ENCODE peak calls at places on chromosomes 12 and 14, in ten cellular contexts. One of them, this sample, is unnamed.

GRCh38 chr14:58922211-58922940 is 266.1 kb upstream of the DAAM1 start:
- DNase-seq in adrenal gland: no peak
- DNase-seq in breast epithelium: no peak
- DNase-seq in kidney epithelial cell: no peak
- DNase-seq in lower lobe of right lung: no peak
- DNase-seq in upper lobe of right lung: no peak
- DNase-seq in skeletal muscle cell: no peak
- DNase-seq in suprapubic skin: no peak
- DNase-seq in ovary: no peak
- DNase-seq in neural progenitor cell: no peak
- DNase-seq in this sample: no peak

GRCh38 chr12:107525063-107525718 is 160.4 kb upstream of the PWP1 start:
- DNase-seq in lower lobe of right lung: no peak
- DNase-seq in adrenal gland: no peak
- DNase-seq in suprapubic skin: no peak
- DNase-seq in kidney epithelial cell: no peak
- DNase-seq in neural progenitor cell: no peak
- DNase-seq in ovary: no peak
- DNase-seq in breast epithelium: no peak
- DNase-seq in skeletal muscle cell: no peak
- DNase-seq in upper lobe of right lung: no peak
- DNase-seq in this sample: no peak

GRCh38 chr14:104387000-104387384 is 192.6 kb upstream of the C14orf180 start:
- DNase-seq in neural progenitor cell: no peak
- DNase-seq in adrenal gland: no peak
- DNase-seq in suprapubic skin: peak
- DNase-seq in kidney epithelial cell: no peak
- DNase-seq in skeletal muscle cell: no peak
- DNase-seq in ovary: peak
- DNase-seq in upper lobe of right lung: peak
- DNase-seq in lower lobe of right lung: no peak
- DNase-seq in breast epithelium: no peak
- DNase-seq in this sample: no peak

GRCh38 chr12:109995703-109996482 is at the start of gene GIT2:
- DNase-seq in breast epithelium: peak
- DNase-seq in ovary: peak
- DNase-seq in lower lobe of right lung: peak
- DNase-seq in adrenal gland: peak
- DNase-seq in upper lobe of right lung: peak
- DNase-seq in neural progenitor cell: peak
- DNase-seq in suprapubic skin: peak
- DNase-seq in kidney epithelial cell: peak
- DNase-seq in skeletal muscle cell: peak
- DNase-seq in this sample: peak

GRCh38 chr14:93049867-93050331 is 65.8 kb downstream of the ITPK1 start:
- DNase-seq in adrenal gland: no peak
- DNase-seq in neural progenitor cell: peak
- DNase-seq in lower lobe of right lung: no peak
- DNase-seq in upper lobe of right lung: no peak
- DNase-seq in breast epithelium: no peak
- DNase-seq in kidney epithelial cell: no peak
- DNase-seq in skeletal muscle cell: no peak
- DNase-seq in ovary: peak
- DNase-seq in suprapubic skin: no peak
- DNase-seq in this sample: no peak

GRCh38 chr14:21060590-21061346 is 3.1 kb downstream of the RNASE8 start:
- DNase-seq in skeletal muscle cell: no peak
- DNase-seq in adrenal gland: no peak
- DNase-seq in neural progenitor cell: no peak
- DNase-seq in lower lobe of right lung: no peak
- DNase-seq in breast epithelium: no peak
- DNase-seq in ovary: no peak
- DNase-seq in kidney epithelial cell: no peak
- DNase-seq in suprapubic skin: no peak
- DNase-seq in upper lobe of right lung: no peak
- DNase-seq in this sample: no peak

GRCh38 chr14:34665785-34666425 is 36.0 kb upstream of the SNX6 start:
- DNase-seq in ovary: no peak
- DNase-seq in adrenal gland: peak
- DNase-seq in upper lobe of right lung: no peak
- DNase-seq in neural progenitor cell: no peak
- DNase-seq in suprapubic skin: no peak
- DNase-seq in lower lobe of right lung: no peak
- DNase-seq in skeletal muscle cell: peak
- DNase-seq in breast epithelium: no peak
- DNase-seq in kidney epithelial cell: no peak
- DNase-seq in this sample: no peak

GRCh38 chr12:45234134-45234865 is 18.4 kb downstream of the ANO6 start:
- DNase-seq in adrenal gland: peak
- DNase-seq in kidney epithelial cell: peak
- DNase-seq in neural progenitor cell: peak
- DNase-seq in skeletal muscle cell: peak
- DNase-seq in upper lobe of right lung: no peak
- DNase-seq in lower lobe of right lung: no peak
- DNase-seq in breast epithelium: peak
- DNase-seq in suprapubic skin: no peak
- DNase-seq in ovary: peak
- DNase-seq in this sample: no peak

GRCh38 chr12:93536766-93537515 is 35.5 kb upstream of the SOCS2 start:
- DNase-seq in kidney epithelial cell: no peak
- DNase-seq in upper lobe of right lung: no peak
- DNase-seq in lower lobe of right lung: no peak
- DNase-seq in skeletal muscle cell: no peak
- DNase-seq in suprapubic skin: no peak
- DNase-seq in breast epithelium: no peak
- DNase-seq in neural progenitor cell: no peak
- DNase-seq in adrenal gland: no peak
- DNase-seq in ovary: no peak
- DNase-seq in this sample: no peak
- H3K4me3 ChIP-seq in kidney epithelial cell: no peak
- H3K4me3 ChIP-seq in upper lobe of right lung: no peak
- H3K4me3 ChIP-seq in lower lobe of right lung: no peak
- H3K4me3 ChIP-seq in skeletal muscle cell: no peak
- H3K4me3 ChIP-seq in suprapubic skin: no peak
- H3K4me3 ChIP-seq in breast epithelium: no peak
- H3K4me3 ChIP-seq in neural progenitor cell: no peak
- H3K4me3 ChIP-seq in adrenal gland: no peak
- H3K4me3 ChIP-seq in ovary: no peak
- H3K4me3 ChIP-seq in this sample: no peak

DNA sequence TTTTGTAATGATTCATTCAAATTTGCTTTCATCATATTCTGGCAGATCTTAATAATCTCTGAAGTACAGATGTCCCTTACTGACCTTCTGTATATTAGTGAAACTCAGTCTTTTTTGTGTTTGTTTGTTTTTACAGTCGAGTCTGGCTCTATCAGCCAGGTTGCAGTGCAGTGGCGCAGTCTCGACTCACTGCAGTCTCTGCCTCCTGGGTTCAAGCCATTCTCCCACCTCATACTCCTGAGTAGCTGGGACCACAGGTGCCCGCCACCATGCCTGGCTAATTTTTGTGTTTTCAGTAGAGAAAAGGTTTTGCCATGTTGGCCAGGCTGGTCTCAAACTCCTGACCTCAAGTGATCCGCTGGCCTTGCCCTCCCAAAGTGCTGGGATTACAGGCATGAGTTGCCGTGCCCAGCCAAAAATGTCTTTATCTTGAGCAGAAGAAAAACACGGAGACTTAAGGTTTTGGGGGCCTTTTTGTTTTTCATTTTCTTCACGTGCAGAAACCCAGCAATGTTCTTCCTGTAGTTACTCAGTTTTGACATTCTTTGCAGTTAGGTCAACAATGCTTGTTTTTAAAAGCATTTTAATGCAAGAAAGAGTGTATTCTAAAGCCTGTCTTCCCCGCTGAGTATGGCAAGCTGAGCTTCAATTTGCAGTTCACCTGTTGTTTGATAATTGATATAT is 79.5 kb downstream of the FAR2 start:
- DNase-seq in upper lobe of right lung: no peak
- DNase-seq in skeletal muscle cell: no peak
- DNase-seq in neural progenitor cell: no peak
- DNase-seq in kidney epithelial cell: no peak
- DNase-seq in lower lobe of right lung: no peak
- DNase-seq in breast epithelium: no peak
- DNase-seq in suprapubic skin: no peak
- DNase-seq in adrenal gland: no peak
- DNase-seq in ovary: no peak
- DNase-seq in this sample: no peak
- H3K4me3 ChIP-seq in upper lobe of right lung: no peak
- H3K4me3 ChIP-seq in skeletal muscle cell: no peak
- H3K4me3 ChIP-seq in neural progenitor cell: no peak
- H3K4me3 ChIP-seq in kidney epithelial cell: no peak
- H3K4me3 ChIP-seq in lower lobe of right lung: no peak
- H3K4me3 ChIP-seq in breast epithelium: no peak
- H3K4me3 ChIP-seq in suprapubic skin: no peak
- H3K4me3 ChIP-seq in adrenal gland: no peak
- H3K4me3 ChIP-seq in ovary: no peak
- H3K4me3 ChIP-seq in this sample: no peak

GRCh38 chr12:62469704-62470103 is 3.1 kb downstream of the MON2 start:
- DNase-seq in adrenal gland: no peak
- DNase-seq in ovary: no peak
- DNase-seq in neural progenitor cell: no peak
- DNase-seq in breast epithelium: no peak
- DNase-seq in upper lobe of right lung: no peak
- DNase-seq in suprapubic skin: no peak
- DNase-seq in lower lobe of right lung: no peak
- DNase-seq in skeletal muscle cell: no peak
- DNase-seq in kidney epithelial cell: no peak
- DNase-seq in this sample: no peak

GRCh38 chr12:62468394-62468793 is 1.8 kb downstream of the MON2 start:
- DNase-seq in neural progenitor cell: no peak
- DNase-seq in adrenal gland: no peak
- DNase-seq in ovary: no peak
- DNase-seq in upper lobe of right lung: no peak
- DNase-seq in breast epithelium: no peak
- DNase-seq in lower lobe of right lung: no peak
- DNase-seq in suprapubic skin: no peak
- DNase-seq in kidney epithelial cell: no peak
- DNase-seq in skeletal muscle cell: no peak
- DNase-seq in this sample: no peak

GRCh38 chr12:62466596-62467411 is at the start of gene MON2:
- DNase-seq in breast epithelium: peak
- DNase-seq in skeletal muscle cell: peak
- DNase-seq in upper lobe of right lung: peak
- DNase-seq in lower lobe of right lung: peak
- DNase-seq in suprapubic skin: peak
- DNase-seq in adrenal gland: peak
- DNase-seq in kidney epithelial cell: peak
- DNase-seq in neural progenitor cell: peak
- DNase-seq in ovary: peak
- DNase-seq in this sample: peak

GRCh38 chr12:62471734-62472133 is 5.1 kb downstream of the MON2 start:
- DNase-seq in skeletal muscle cell: no peak
- DNase-seq in suprapubic skin: no peak
- DNase-seq in adrenal gland: no peak
- DNase-seq in breast epithelium: no peak
- DNase-seq in kidney epithelial cell: no peak
- DNase-seq in neural progenitor cell: no peak
- DNase-seq in ovary: no peak
- DNase-seq in upper lobe of right lung: no peak
- DNase-seq in lower lobe of right lung: no peak
- DNase-seq in this sample: no peak

DNA sequence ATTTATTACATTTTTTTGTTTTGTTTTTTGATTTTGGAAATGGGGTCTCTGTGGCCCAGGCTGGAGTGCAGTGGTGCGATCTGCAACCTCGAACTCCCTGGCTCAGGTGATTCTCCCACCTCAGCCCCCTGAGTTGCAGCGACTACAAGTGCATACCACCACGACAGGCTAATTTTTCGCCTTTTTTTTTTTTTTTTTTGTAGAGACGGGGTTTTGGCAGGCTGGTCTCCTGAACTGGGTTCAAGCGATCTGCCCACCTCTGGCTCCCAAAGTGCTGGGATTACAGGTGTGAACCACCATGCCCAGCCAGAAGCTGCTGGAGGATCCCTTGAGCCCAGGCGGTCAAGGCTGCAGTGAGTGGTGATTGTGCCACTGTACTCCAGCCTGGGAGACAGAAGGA is 2.3 kb downstream of the MON2 start:
- DNase-seq in upper lobe of right lung: no peak
- DNase-seq in suprapubic skin: no peak
- DNase-seq in adrenal gland: no peak
- DNase-seq in neural progenitor cell: no peak
- DNase-seq in lower lobe of right lung: no peak
- DNase-seq in kidney epithelial cell: no peak
- DNase-seq in skeletal muscle cell: no peak
- DNase-seq in breast epithelium: no peak
- DNase-seq in ovary: no peak
- DNase-seq in this sample: no peak
- H3K4me3 ChIP-seq in upper lobe of right lung: no peak
- H3K4me3 ChIP-seq in suprapubic skin: peak
- H3K4me3 ChIP-seq in adrenal gland: no peak
- H3K4me3 ChIP-seq in neural progenitor cell: peak
- H3K4me3 ChIP-seq in lower lobe of right lung: no peak
- H3K4me3 ChIP-seq in kidney epithelial cell: no peak
- H3K4me3 ChIP-seq in skeletal muscle cell: peak
- H3K4me3 ChIP-seq in breast epithelium: no peak
- H3K4me3 ChIP-seq in ovary: no peak
- H3K4me3 ChIP-seq in this sample: no peak

GRCh38 chr14:67270354-67270753 is 29.1 kb downstream of the PALS1 start:
- DNase-seq in lower lobe of right lung: no peak
- DNase-seq in suprapubic skin: no peak
- DNase-seq in kidney epithelial cell: no peak
- DNase-seq in adrenal gland: no peak
- DNase-seq in skeletal muscle cell: no peak
- DNase-seq in upper lobe of right lung: no peak
- DNase-seq in neural progenitor cell: no peak
- DNase-seq in ovary: no peak
- DNase-seq in breast epithelium: no peak
- DNase-seq in this sample: no peak

GRCh38 chr14:67270933-67271332 is 29.7 kb downstream of the PALS1 start:
- DNase-seq in upper lobe of right lung: no peak
- DNase-seq in adrenal gland: no peak
- DNase-seq in neural progenitor cell: no peak
- DNase-seq in suprapubic skin: no peak
- DNase-seq in ovary: no peak
- DNase-seq in lower lobe of right lung: no peak
- DNase-seq in kidney epithelial cell: no peak
- DNase-seq in breast epithelium: no peak
- DNase-seq in skeletal muscle cell: no peak
- DNase-seq in this sample: no peak

GRCh38 chr14:67267929-67268328 is 26.7 kb downstream of the PALS1 start:
- DNase-seq in skeletal muscle cell: no peak
- DNase-seq in adrenal gland: no peak
- DNase-seq in ovary: no peak
- DNase-seq in suprapubic skin: no peak
- DNase-seq in neural progenitor cell: no peak
- DNase-seq in lower lobe of right lung: no peak
- DNase-seq in upper lobe of right lung: no peak
- DNase-seq in kidney epithelial cell: no peak
- DNase-seq in breast epithelium: no peak
- DNase-seq in this sample: no peak

GRCh38 chr14:67269338-67270060 is 28.3 kb downstream of the PALS1 start:
- DNase-seq in suprapubic skin: no peak
- DNase-seq in kidney epithelial cell: peak
- DNase-seq in adrenal gland: no peak
- DNase-seq in ovary: peak
- DNase-seq in upper lobe of right lung: no peak
- DNase-seq in breast epithelium: no peak
- DNase-seq in skeletal muscle cell: peak
- DNase-seq in neural progenitor cell: peak
- DNase-seq in lower lobe of right lung: no peak
- DNase-seq in this sample: no peak

DNA sequence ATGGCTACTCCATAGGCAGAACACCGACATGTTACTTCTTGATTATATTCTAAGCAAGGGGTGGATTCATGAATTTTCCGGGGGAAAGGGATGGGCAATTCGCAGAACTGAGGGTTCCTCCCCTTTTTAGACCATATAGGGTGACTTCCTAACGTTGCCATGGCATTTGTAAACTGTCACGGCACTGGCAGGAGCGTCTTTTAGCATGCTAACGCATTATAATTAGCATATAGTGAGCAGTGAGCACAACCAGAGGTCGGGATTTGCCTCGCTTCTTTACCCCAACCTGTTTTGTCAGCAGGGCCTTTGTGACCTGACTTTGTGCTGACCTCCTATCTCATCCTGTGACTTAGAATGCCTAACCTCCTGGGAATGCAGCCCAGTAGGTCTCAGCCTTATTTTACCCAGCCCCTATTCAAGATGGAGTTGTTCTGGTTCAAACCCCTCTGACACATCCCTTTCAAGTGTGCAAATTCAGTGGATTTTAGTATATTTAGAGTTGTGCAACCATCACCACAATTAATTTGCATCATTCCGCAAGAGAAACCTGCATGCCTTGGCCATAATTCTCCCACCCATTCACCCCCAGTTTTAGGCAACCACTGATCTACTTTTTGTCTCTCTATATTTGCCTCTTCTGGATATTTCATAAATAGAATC is 27.4 kb downstream of the PALS1 start:
- DNase-seq in suprapubic skin: no peak
- DNase-seq in adrenal gland: no peak
- DNase-seq in breast epithelium: no peak
- DNase-seq in kidney epithelial cell: no peak
- DNase-seq in upper lobe of right lung: no peak
- DNase-seq in neural progenitor cell: peak
- DNase-seq in ovary: no peak
- DNase-seq in lower lobe of right lung: no peak
- DNase-seq in skeletal muscle cell: no peak
- DNase-seq in this sample: no peak
- H3K4me3 ChIP-seq in suprapubic skin: peak
- H3K4me3 ChIP-seq in adrenal gland: no peak
- H3K4me3 ChIP-seq in breast epithelium: no peak
- H3K4me3 ChIP-seq in kidney epithelial cell: no peak
- H3K4me3 ChIP-seq in upper lobe of right lung: no peak
- H3K4me3 ChIP-seq in neural progenitor cell: peak
- H3K4me3 ChIP-seq in ovary: no peak
- H3K4me3 ChIP-seq in lower lobe of right lung: no peak
- H3K4me3 ChIP-seq in skeletal muscle cell: no peak
- H3K4me3 ChIP-seq in this sample: no peak